ENCODE peak calls at places on chromosome 20, in ten cellular contexts. One of them, this sample, is unnamed.

GRCh38 chr20:17845701-17846475 is 122.7 kb downstream of the SNX5 start:
- DNase-seq in progenitor cell of endocrine pancreas: no peak
- DNase-seq in nephron progenitor cell: no peak
- DNase-seq in choroid plexus epithelial cell: no peak
- DNase-seq in mucosa of descending colon: peak
- DNase-seq in cardiac muscle cell: no peak
- DNase-seq in HCT116: no peak
- DNase-seq in mammary epithelial cell: no peak
- DNase-seq in colonic mucosa: peak
- DNase-seq in neural crest cell: no peak
- DNase-seq in this sample: no peak

GRCh38 chr20:10673176-10673830 is 496 bp downstream of the JAG1 start:
- DNase-seq in nephron progenitor cell: peak
- DNase-seq in progenitor cell of endocrine pancreas: peak
- DNase-seq in colonic mucosa: peak
- DNase-seq in choroid plexus epithelial cell: peak
- DNase-seq in cardiac muscle cell: peak
- DNase-seq in mammary epithelial cell: no peak
- DNase-seq in mucosa of descending colon: peak
- DNase-seq in HCT116: no peak
- DNase-seq in neural crest cell: peak
- DNase-seq in this sample: peak

GRCh38 chr20:47989957-47990356 is 204.7 kb upstream of the SULF2 start:
- DNase-seq in nephron progenitor cell: peak
- DNase-seq in colonic mucosa: peak
- DNase-seq in cardiac muscle cell: no peak
- DNase-seq in mucosa of descending colon: no peak
- DNase-seq in choroid plexus epithelial cell: no peak
- DNase-seq in mammary epithelial cell: no peak
- DNase-seq in HCT116: no peak
- DNase-seq in neural crest cell: no peak
- DNase-seq in progenitor cell of endocrine pancreas: no peak
- DNase-seq in this sample: no peak

GRCh38 chr20:6993016-6993415 is 225.5 kb downstream of the BMP2 start:
- DNase-seq in mammary epithelial cell: peak
- DNase-seq in colonic mucosa: no peak
- DNase-seq in neural crest cell: no peak
- DNase-seq in choroid plexus epithelial cell: peak
- DNase-seq in progenitor cell of endocrine pancreas: no peak
- DNase-seq in cardiac muscle cell: no peak
- DNase-seq in mucosa of descending colon: no peak
- DNase-seq in nephron progenitor cell: no peak
- DNase-seq in HCT116: no peak
- DNase-seq in this sample: no peak

GRCh38 chr20:37864275-37864674 is 38.7 kb upstream of the VSTM2L start:
- DNase-seq in HCT116: no peak
- DNase-seq in cardiac muscle cell: no peak
- DNase-seq in nephron progenitor cell: no peak
- DNase-seq in choroid plexus epithelial cell: peak
- DNase-seq in mammary epithelial cell: no peak
- DNase-seq in progenitor cell of endocrine pancreas: no peak
- DNase-seq in mucosa of descending colon: no peak
- DNase-seq in colonic mucosa: no peak
- DNase-seq in neural crest cell: no peak
- DNase-seq in this sample: no peak

GRCh38 chr20:57211949-57212889 is 54.2 kb downstream of the BMP7 start:
- DNase-seq in nephron progenitor cell: peak
- DNase-seq in progenitor cell of endocrine pancreas: no peak
- DNase-seq in mammary epithelial cell: peak
- DNase-seq in HCT116: peak
- DNase-seq in choroid plexus epithelial cell: peak
- DNase-seq in cardiac muscle cell: peak
- DNase-seq in mucosa of descending colon: peak
- DNase-seq in neural crest cell: peak
- DNase-seq in colonic mucosa: peak
- DNase-seq in this sample: peak

GRCh38 chr20:51187318-51187717 is 164.4 kb upstream of the KCNG1 start:
- DNase-seq in neural crest cell: no peak
- DNase-seq in mammary epithelial cell: no peak
- DNase-seq in choroid plexus epithelial cell: peak
- DNase-seq in cardiac muscle cell: no peak
- DNase-seq in nephron progenitor cell: no peak
- DNase-seq in progenitor cell of endocrine pancreas: no peak
- DNase-seq in colonic mucosa: no peak
- DNase-seq in mucosa of descending colon: no peak
- DNase-seq in HCT116: no peak
- DNase-seq in this sample: no peak

GRCh38 chr20:20711413-20711812 is 1.0 kb downstream of the RALGAPA2 start:
- DNase-seq in HCT116: no peak
- DNase-seq in mucosa of descending colon: peak
- DNase-seq in nephron progenitor cell: no peak
- DNase-seq in colonic mucosa: peak
- DNase-seq in neural crest cell: no peak
- DNase-seq in mammary epithelial cell: peak
- DNase-seq in choroid plexus epithelial cell: no peak
- DNase-seq in progenitor cell of endocrine pancreas: no peak
- DNase-seq in cardiac muscle cell: no peak
- DNase-seq in this sample: no peak

GRCh38 chr20:1263853-1264252 is 2.2 kb upstream of the SNPH start:
- DNase-seq in mammary epithelial cell: no peak
- DNase-seq in HCT116: no peak
- DNase-seq in mucosa of descending colon: no peak
- DNase-seq in neural crest cell: no peak
- DNase-seq in colonic mucosa: no peak
- DNase-seq in nephron progenitor cell: no peak
- DNase-seq in progenitor cell of endocrine pancreas: no peak
- DNase-seq in choroid plexus epithelial cell: peak
- DNase-seq in cardiac muscle cell: no peak
- DNase-seq in this sample: no peak

GRCh38 chr20:31608256-31608980 is 3.3 kb downstream of the ID1 start:
- DNase-seq in mammary epithelial cell: peak
- DNase-seq in colonic mucosa: peak
- DNase-seq in HCT116: peak
- DNase-seq in mucosa of descending colon: peak
- DNase-seq in neural crest cell: no peak
- DNase-seq in nephron progenitor cell: peak
- DNase-seq in cardiac muscle cell: peak
- DNase-seq in choroid plexus epithelial cell: peak
- DNase-seq in progenitor cell of endocrine pancreas: peak
- DNase-seq in this sample: peak

GRCh38 chr20:49482621-49483017 is at the start of gene KCNB1:
- DNase-seq in progenitor cell of endocrine pancreas: peak
- DNase-seq in colonic mucosa: peak
- DNase-seq in mammary epithelial cell: peak
- DNase-seq in cardiac muscle cell: peak
- DNase-seq in choroid plexus epithelial cell: peak
- DNase-seq in HCT116: no peak
- DNase-seq in mucosa of descending colon: peak
- DNase-seq in neural crest cell: peak
- DNase-seq in nephron progenitor cell: peak
- DNase-seq in this sample: peak
- TF ChIP-seq CTCF in progenitor cell of endocrine pancreas: peak
- TF ChIP-seq CTCF in colonic mucosa: no peak
- TF ChIP-seq CTCF in mammary epithelial cell: no peak
- TF ChIP-seq CTCF in cardiac muscle cell: no peak
- TF ChIP-seq CTCF in choroid plexus epithelial cell: no peak
- TF ChIP-seq CTCF in HCT116: no peak
- TF ChIP-seq CTCF in mucosa of descending colon: no peak
- TF ChIP-seq CTCF in neural crest cell: peak
- TF ChIP-seq CTCF in nephron progenitor cell: no peak
- TF ChIP-seq CTCF in this sample: no peak

DNA sequence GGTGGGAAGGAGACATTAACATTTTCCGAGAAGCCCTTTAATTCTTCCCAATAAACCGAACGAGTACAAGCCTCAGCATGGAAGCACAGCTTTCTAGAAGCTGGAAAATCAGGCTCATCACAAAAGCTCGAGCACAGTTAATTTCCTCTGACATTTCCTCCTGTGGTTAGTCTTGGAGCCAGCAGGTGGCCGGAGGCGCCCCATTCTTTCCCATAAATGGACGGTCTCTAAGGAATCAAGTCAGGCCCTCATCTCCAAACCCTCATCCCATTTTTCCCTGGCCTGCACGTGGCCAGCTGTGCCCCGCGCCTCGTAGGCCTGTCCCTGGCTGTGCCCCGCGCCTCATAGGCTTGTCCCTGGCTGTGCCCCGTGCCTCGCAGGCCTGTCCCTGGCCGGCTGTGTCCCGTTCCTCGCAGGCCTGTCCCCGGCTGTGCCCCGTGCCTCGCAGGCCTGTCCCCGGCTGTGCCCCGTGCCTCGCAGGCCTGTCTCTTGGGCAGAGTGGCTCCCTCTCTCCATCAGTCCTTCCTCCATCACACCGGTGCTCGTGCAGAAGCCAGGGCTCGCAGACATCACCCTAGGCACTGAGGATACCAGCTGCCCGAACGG is 19.7 kb upstream of the NTSR1 start:
- DNase-seq in progenitor cell of endocrine pancreas: no peak
- DNase-seq in choroid plexus epithelial cell: peak
- DNase-seq in mammary epithelial cell: peak
- DNase-seq in nephron progenitor cell: no peak
- DNase-seq in colonic mucosa: no peak
- DNase-seq in cardiac muscle cell: peak
- DNase-seq in mucosa of descending colon: no peak
- DNase-seq in neural crest cell: no peak
- DNase-seq in HCT116: no peak
- DNase-seq in this sample: no peak
- TF ChIP-seq CTCF in progenitor cell of endocrine pancreas: peak
- TF ChIP-seq CTCF in choroid plexus epithelial cell: peak
- TF ChIP-seq CTCF in mammary epithelial cell: no peak
- TF ChIP-seq CTCF in nephron progenitor cell: peak
- TF ChIP-seq CTCF in colonic mucosa: no peak
- TF ChIP-seq CTCF in cardiac muscle cell: peak
- TF ChIP-seq CTCF in mucosa of descending colon: no peak
- TF ChIP-seq CTCF in neural crest cell: peak
- TF ChIP-seq CTCF in HCT116: no peak
- TF ChIP-seq CTCF in this sample: no peak

DNA sequence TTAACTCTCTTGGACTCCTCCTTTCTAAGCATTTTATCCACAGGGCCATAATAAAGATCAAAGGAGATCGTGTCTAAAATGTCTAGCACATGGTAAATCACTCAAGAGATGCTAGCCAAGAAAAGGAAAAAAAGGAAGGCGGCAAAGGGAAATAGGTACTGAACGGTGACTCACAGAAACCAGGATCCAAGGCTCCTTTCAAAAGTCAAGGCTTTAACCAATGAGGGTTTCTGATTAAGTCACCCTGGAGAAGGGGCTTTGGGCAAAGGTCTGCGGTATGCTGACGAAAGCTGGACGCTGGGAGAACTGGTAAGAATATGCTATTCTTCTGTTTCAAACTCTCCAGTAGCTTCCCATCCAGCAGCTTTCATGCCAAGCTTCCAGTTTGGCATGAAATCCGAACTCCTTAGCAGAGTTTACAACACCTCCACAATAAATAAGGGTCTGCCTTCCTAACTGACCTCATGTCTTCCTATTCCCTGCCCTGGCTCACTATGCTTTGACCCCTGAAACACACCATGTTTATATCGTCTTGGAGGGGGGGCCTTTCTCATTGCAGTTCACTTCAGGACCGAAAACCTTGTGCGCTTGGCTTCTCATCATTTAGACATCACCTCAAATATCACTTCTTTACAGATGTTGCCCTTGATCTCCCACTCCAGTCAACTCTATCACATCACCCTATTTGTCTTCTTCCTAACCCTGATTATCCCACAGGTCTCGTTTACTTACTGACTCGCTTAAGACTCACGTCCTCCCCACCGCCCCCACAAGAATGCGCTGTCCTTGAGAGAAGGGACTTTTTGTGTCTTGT is 908 bp downstream of the TOMM34 start:
- DNase-seq in colonic mucosa: no peak
- DNase-seq in mucosa of descending colon: peak
- DNase-seq in progenitor cell of endocrine pancreas: no peak
- DNase-seq in neural crest cell: no peak
- DNase-seq in mammary epithelial cell: peak
- DNase-seq in choroid plexus epithelial cell: peak
- DNase-seq in HCT116: no peak
- DNase-seq in cardiac muscle cell: peak
- DNase-seq in nephron progenitor cell: peak
- DNase-seq in this sample: no peak
- TF ChIP-seq CTCF in colonic mucosa: no peak
- TF ChIP-seq CTCF in mucosa of descending colon: no peak
- TF ChIP-seq CTCF in progenitor cell of endocrine pancreas: no peak
- TF ChIP-seq CTCF in neural crest cell: no peak
- TF ChIP-seq CTCF in mammary epithelial cell: no peak
- TF ChIP-seq CTCF in choroid plexus epithelial cell: peak
- TF ChIP-seq CTCF in HCT116: no peak
- TF ChIP-seq CTCF in cardiac muscle cell: peak
- TF ChIP-seq CTCF in nephron progenitor cell: no peak
- TF ChIP-seq CTCF in this sample: no peak

GRCh38 chr20:61965606-61966491 is 99.8 kb downstream of the TAF4 start:
- DNase-seq in HCT116: no peak
- DNase-seq in nephron progenitor cell: peak
- DNase-seq in neural crest cell: no peak
- DNase-seq in mammary epithelial cell: no peak
- DNase-seq in progenitor cell of endocrine pancreas: no peak
- DNase-seq in choroid plexus epithelial cell: no peak
- DNase-seq in mucosa of descending colon: no peak
- DNase-seq in cardiac muscle cell: no peak
- DNase-seq in colonic mucosa: no peak
- DNase-seq in this sample: no peak
- TF ChIP-seq CTCF in HCT116: no peak
- TF ChIP-seq CTCF in nephron progenitor cell: no peak
- TF ChIP-seq CTCF in neural crest cell: no peak
- TF ChIP-seq CTCF in mammary epithelial cell: no peak
- TF ChIP-seq CTCF in progenitor cell of endocrine pancreas: no peak
- TF ChIP-seq CTCF in choroid plexus epithelial cell: peak
- TF ChIP-seq CTCF in mucosa of descending colon: no peak
- TF ChIP-seq CTCF in cardiac muscle cell: no peak
- TF ChIP-seq CTCF in colonic mucosa: no peak
- TF ChIP-seq CTCF in this sample: no peak

GRCh38 chr20:60906555-60906954 is 345.5 kb upstream of the CDH4 start:
- DNase-seq in progenitor cell of endocrine pancreas: no peak
- DNase-seq in cardiac muscle cell: no peak
- DNase-seq in neural crest cell: no peak
- DNase-seq in choroid plexus epithelial cell: no peak
- DNase-seq in colonic mucosa: no peak
- DNase-seq in nephron progenitor cell: no peak
- DNase-seq in mucosa of descending colon: no peak
- DNase-seq in mammary epithelial cell: no peak
- DNase-seq in HCT116: no peak
- DNase-seq in this sample: no peak
- TF ChIP-seq CTCF in progenitor cell of endocrine pancreas: no peak
- TF ChIP-seq CTCF in cardiac muscle cell: no peak
- TF ChIP-seq CTCF in neural crest cell: no peak
- TF ChIP-seq CTCF in choroid plexus epithelial cell: no peak
- TF ChIP-seq CTCF in colonic mucosa: no peak
- TF ChIP-seq CTCF in nephron progenitor cell: no peak
- TF ChIP-seq CTCF in mucosa of descending colon: no peak
- TF ChIP-seq CTCF in mammary epithelial cell: no peak
- TF ChIP-seq CTCF in HCT116: no peak
- TF ChIP-seq CTCF in this sample: no peak

GRCh38 chr20:40532103-40532502 is 156.9 kb downstream of the MAFB start:
- DNase-seq in cardiac muscle cell: no peak
- DNase-seq in neural crest cell: no peak
- DNase-seq in choroid plexus epithelial cell: peak
- DNase-seq in HCT116: peak
- DNase-seq in progenitor cell of endocrine pancreas: no peak
- DNase-seq in nephron progenitor cell: peak
- DNase-seq in mammary epithelial cell: peak
- DNase-seq in colonic mucosa: no peak
- DNase-seq in mucosa of descending colon: no peak
- DNase-seq in this sample: no peak
- TF ChIP-seq CTCF in cardiac muscle cell: peak
- TF ChIP-seq CTCF in neural crest cell: peak
- TF ChIP-seq CTCF in choroid plexus epithelial cell: peak
- TF ChIP-seq CTCF in HCT116: peak
- TF ChIP-seq CTCF in progenitor cell of endocrine pancreas: peak
- TF ChIP-seq CTCF in nephron progenitor cell: peak
- TF ChIP-seq CTCF in mammary epithelial cell: peak
- TF ChIP-seq CTCF in colonic mucosa: no peak
- TF ChIP-seq CTCF in mucosa of descending colon: no peak
- TF ChIP-seq CTCF in this sample: no peak

GRCh38 chr20:22555791-22556564 is 28.4 kb downstream of the FOXA2 start:
- DNase-seq in mucosa of descending colon: no peak
- DNase-seq in HCT116: no peak
- DNase-seq in progenitor cell of endocrine pancreas: no peak
- DNase-seq in colonic mucosa: no peak
- DNase-seq in cardiac muscle cell: no peak
- DNase-seq in mammary epithelial cell: no peak
- DNase-seq in neural crest cell: no peak
- DNase-seq in choroid plexus epithelial cell: no peak
- DNase-seq in nephron progenitor cell: no peak
- DNase-seq in this sample: no peak
- TF ChIP-seq CTCF in mucosa of descending colon: no peak
- TF ChIP-seq CTCF in HCT116: no peak
- TF ChIP-seq CTCF in progenitor cell of endocrine pancreas: no peak
- TF ChIP-seq CTCF in colonic mucosa: no peak
- TF ChIP-seq CTCF in cardiac muscle cell: no peak
- TF ChIP-seq CTCF in mammary epithelial cell: no peak
- TF ChIP-seq CTCF in neural crest cell: no peak
- TF ChIP-seq CTCF in choroid plexus epithelial cell: no peak
- TF ChIP-seq CTCF in nephron progenitor cell: no peak
- TF ChIP-seq CTCF in this sample: no peak

This sample was measured in kidney.